ENCODE peak calls at places on chromosomes 13 and 19, in five cellular contexts. D is K562, P is H1, R is SK-N-SH, S is HCT116. Q is an unnamed sample.

GRCh38 chr13:75452564-75452963 is 29.4 kb downstream of the TBC1D4 start:
- DNase-seq in D (no peak), P (no peak), R (no peak), S (no peak), Q (no peak)

GRCh38 chr19:47494729-47495128 is 10.7 kb upstream of the KPTN start:
- DNase-seq in D (no peak), P (no peak), R (peak), S (no peak), Q (no peak)

GRCh38 chr19:45599286-45599685 is 2.7 kb downstream of the GPR4 start:
- DNase-seq in D (no peak), P (no peak), R (peak), S (no peak), Q (no peak)

GRCh38 chr19:32406161-32407003 is 812 bp downstream of the DPY19L3 start:
- DNase-seq in D (peak), P (no peak), R (peak), S (peak), Q (no peak)

GRCh38 chr19:41373993-41374392 is 2.3 kb upstream of the TMEM91 start:
- DNase-seq in D (no peak), P (no peak), R (peak), S (no peak), Q (no peak)

GRCh38 chr13:78875792-78876580 is 217.0 kb upstream of the OBI1 start:
- DNase-seq in D (peak), P (peak), R (no peak), S (no peak), Q (peak)

GRCh38 chr13:64855506-64855905 is 2374.6 kb downstream of the PCDH9 start:
- DNase-seq in D (no peak), P (no peak), R (peak), S (no peak), Q (no peak)

GRCh38 chr13:27926644-27927434 is 7.0 kb downstream of the PDX1 start:
- DNase-seq in D (no peak), P (peak), R (no peak), S (no peak), Q (no peak)

GRCh38 chr13:110380359-110381028 is 73.4 kb downstream of the COL4A2 start:
- DNase-seq in D (no peak), P (no peak), R (no peak), S (no peak), Q (no peak)

GRCh38 chr19:15138427-15138826 is 31.2 kb downstream of the SYDE1 start:
- DNase-seq in D (no peak), P (no peak), R (no peak), S (no peak), Q (no peak)

GRCh38 chr19:29525901-29526729 is at the start of gene VSTM2B:
- DNase-seq in D (no peak), P (peak), R (peak), S (no peak), Q (no peak)

GRCh38 chr13:27128825-27129627 is 42.6 kb downstream of the USP12 start:
- DNase-seq in D (no peak), P (no peak), R (no peak), S (no peak), Q (no peak)

GRCh38 chr13:106233336-106233735 is 302.1 kb downstream of the EFNB2 start:
- DNase-seq in D (no peak), P (no peak), R (no peak), S (no peak), Q (no peak)

GRCh38 chr13:41675306-41675705 is 218.0 kb downstream of the RGCC start:
- DNase-seq in D (no peak), P (no peak), R (no peak), S (no peak), Q (no peak)

GRCh38 chr13:85501616-85502015 is 297.6 kb downstream of the SLITRK6 start:
- DNase-seq in D (no peak), P (no peak), R (no peak), S (no peak), Q (no peak)

GRCh38 chr13:60139272-60139671 is 24.5 kb downstream of the DIAPH3 start:
- DNase-seq in D (no peak), P (no peak), R (no peak), S (no peak), Q (no peak)

DNA sequence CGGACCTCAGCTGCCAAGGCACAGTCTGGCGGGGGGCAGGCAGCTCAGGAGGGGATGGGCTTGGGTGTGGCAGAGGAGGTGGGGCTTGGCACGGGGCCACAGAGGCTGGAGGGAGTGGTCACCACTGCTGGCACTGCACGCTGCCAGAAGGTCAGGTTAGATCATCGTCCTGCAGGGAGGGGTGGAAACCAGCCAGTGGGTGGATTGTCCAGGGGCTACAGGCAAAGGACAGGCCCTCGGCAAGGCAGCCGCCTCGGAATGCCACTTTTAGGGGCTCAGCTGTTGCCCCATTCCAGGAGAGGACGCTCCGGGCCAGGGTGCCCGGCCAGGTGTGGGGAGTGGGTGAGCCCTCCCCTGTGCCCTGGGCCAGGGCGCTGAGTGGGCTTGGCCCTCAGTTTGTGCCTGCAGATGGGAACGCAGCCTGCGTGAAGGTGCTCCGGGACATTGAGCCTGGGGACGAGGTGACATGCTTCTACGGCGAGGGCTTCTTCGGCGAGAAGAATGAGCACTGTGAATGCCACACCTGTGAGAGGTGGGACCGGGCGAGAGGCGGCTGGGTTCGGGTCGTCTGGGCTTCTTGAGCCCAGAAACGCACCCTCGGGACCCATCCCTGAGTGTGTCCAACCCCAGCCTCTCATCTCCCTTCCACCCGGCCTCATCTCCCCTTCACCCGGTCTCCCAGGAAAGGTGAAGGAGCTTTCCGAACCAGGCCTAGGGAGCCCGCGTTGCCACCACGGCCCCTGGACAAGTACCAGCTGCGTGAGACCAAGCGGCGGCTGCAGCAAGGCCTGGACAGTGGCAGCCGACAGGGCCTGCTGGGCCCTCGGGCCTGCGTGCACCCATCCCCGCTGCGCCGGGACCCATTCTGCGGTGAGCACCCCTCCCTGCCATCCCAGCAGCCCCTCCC is 6.4 kb downstream of the KMT5C start:
- DNase-seq in D (peak), P (no peak), R (peak), S (no peak), Q (no peak)
- TF ChIP-seq JUND in D (no peak), P (no peak), R (no peak), S (no peak), Q (no peak)

GRCh38 chr13:53775807-53776206 is 747.2 kb downstream of the OLFM4 start:
- DNase-seq in D (no peak), P (no peak), R (no peak), S (no peak), Q (no peak)
- TF ChIP-seq JUND in D (no peak), P (no peak), R (no peak), S (no peak), Q (no peak)

DNA sequence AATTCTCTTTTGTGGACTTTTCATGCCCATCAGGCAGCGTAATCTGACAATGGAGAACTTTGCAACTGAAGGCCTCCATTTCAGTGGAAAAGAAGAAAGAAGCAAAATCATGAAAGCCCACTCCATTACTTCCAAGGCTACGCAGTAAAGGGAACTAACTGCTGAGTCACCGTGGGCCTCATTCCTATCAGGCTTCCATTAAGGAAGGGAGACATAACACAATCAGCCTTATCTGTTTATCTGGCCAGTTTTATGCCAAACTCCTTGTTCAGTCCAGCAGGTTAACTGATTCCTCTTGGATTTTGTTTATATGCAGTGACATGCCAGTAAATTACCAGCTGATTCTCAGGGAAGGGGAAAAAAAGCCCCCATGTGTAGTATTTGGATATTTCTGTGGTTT is 56.8 kb upstream of the KATNAL1 start:
- DNase-seq in D (peak), P (no peak), R (peak), S (no peak), Q (no peak)
- TF ChIP-seq JUND in D (no peak), P (no peak), R (peak), S (no peak), Q (no peak)

GRCh38 chr13:21113851-21114306 is 52.5 kb upstream of the LATS2 start:
- DNase-seq in D (no peak), P (no peak), R (no peak), S (no peak), Q (no peak)
- TF ChIP-seq JUND in D (no peak), P (no peak), R (no peak), S (no peak), Q (no peak)

GRCh38 chr19:35714601-35715354 is 3.0 kb upstream of the KMT2B start:
- DNase-seq in D (no peak), P (no peak), R (no peak), S (no peak), Q (no peak)

GRCh38 chr19:35715355-35715809 is 2.4 kb upstream of the KMT2B start:
- DNase-seq in D (no peak), P (no peak), R (no peak), S (no peak), Q (no peak)

GRCh38 chr19:35716735-35716984 is 1.1 kb upstream of the KMT2B start:
- DNase-seq in D (no peak), P (no peak), R (no peak), S (no peak), Q (no peak)

GRCh38 chr19:35716985-35717664 is 678 bp upstream of the KMT2B start:
- DNase-seq in D (peak), P (peak), R (peak), S (peak), Q (peak)

GRCh38 chr19:35715981-35716734 is 1.6 kb upstream of the KMT2B start:
- DNase-seq in D (no peak), P (peak), R (peak), S (no peak), Q (no peak)
- TF ChIP-seq JUND in D (no peak), P (no peak), R (no peak), S (no peak), Q (no peak)

Q was measured in T47D.